ENCODE peak calls at places on chromosomes 4 and X, in eight cellular contexts. F is tibial nerve, H is stomach, G is cardiac fibroblast, P is endodermal cell, O is choroid plexus epithelial cell, M is GM13976, E is hepatocyte. U is an unnamed sample.

GRCh38 chrX:57329008-57329407 is 42.5 kb downstream of the FAAH2 start:
- DNase-seq in M (no peak), O (no peak), E (no peak), F (no peak), G (no peak), H (no peak), P (no peak), U (no peak)

GRCh38 chrX:146967296-146967695 is 152.8 kb upstream of the CXorf51A start:
- DNase-seq in F (no peak), O (no peak), G (no peak), E (no peak), M (no peak), P (no peak), H (no peak), U (no peak)

GRCh38 chr4:87973283-87974169 is 2.0 kb upstream of the SPP1 start:
- DNase-seq in P (peak), M (peak), E (peak), G (peak), F (no peak), H (peak), O (peak), U (no peak)

GRCh38 chr4:173167793-173168395 is 717 bp upstream of the GALNT7 start:
- DNase-seq in G (peak), E (peak), F (no peak), P (peak), O (peak), M (peak), H (peak), U (no peak)

GRCh38 chr4:38009421-38009820 is 49.2 kb downstream of the PTTG2 start:
- DNase-seq in G (no peak), O (no peak), M (no peak), P (no peak), E (no peak), F (no peak), H (no peak), U (no peak)

GRCh38 chr4:1887065-1887464 is 15.9 kb downstream of the NSD2 start:
- DNase-seq in G (no peak), O (no peak), E (no peak), P (no peak), M (no peak), F (no peak), H (no peak), U (no peak)

GRCh38 chr4:147487616-147488015 is 6.7 kb downstream of the EDNRA start:
- DNase-seq in E (no peak), F (no peak), M (no peak), G (no peak), H (no peak), P (no peak), O (no peak), U (no peak)

GRCh38 chr4:11799182-11799581 is 370.5 kb upstream of the HS3ST1 start:
- DNase-seq in P (no peak), F (no peak), E (no peak), G (no peak), M (no peak), O (no peak), H (peak), U (no peak)

GRCh38 chr4:83599183-83599582 is 63.3 kb downstream of the GPAT3 start:
- DNase-seq in H (no peak), E (no peak), P (peak), F (no peak), G (peak), O (peak), M (no peak), U (no peak)

GRCh38 chr4:17578482-17578891 is 1.5 kb downstream of the LAP3 start:
- DNase-seq in F (no peak), M (peak), E (no peak), O (peak), H (no peak), G (peak), P (no peak), U (no peak)

GRCh38 chrX:97380200-97380599 is 496.5 kb downstream of the RPA4 start:
- DNase-seq in M (no peak), G (no peak), P (no peak), F (no peak), H (no peak), O (no peak), E (no peak), U (no peak)

GRCh38 chr4:175770555-175770954 is 41.5 kb downstream of the GPM6A start:
- DNase-seq in P (no peak), M (no peak), O (no peak), G (no peak), E (no peak), F (no peak), H (no peak), U (no peak)

GRCh38 chrX:41716217-41716616 is 7.8 kb upstream of the GPR82 start:
- DNase-seq in F (no peak), H (no peak), O (no peak), G (no peak), M (no peak), E (no peak), P (no peak), U (no peak)

GRCh38 chrX:19576742-19577141 is 61.4 kb upstream of the MAP3K15 start:
- DNase-seq in O (no peak), E (no peak), F (no peak), M (no peak), H (no peak), P (no peak), G (no peak), U (no peak)

GRCh38 chr4:21819086-21819485 is 129.5 kb downstream of the KCNIP4 start:
- DNase-seq in G (peak), F (no peak), M (no peak), O (peak), H (no peak), E (no peak), P (no peak), U (no peak)

GRCh38 chr4:173362666-173363065 is 8.1 kb upstream of the SAP30 start:
- DNase-seq in P (no peak), E (no peak), M (no peak), H (peak), O (no peak), G (no peak), F (no peak), U (no peak)

GRCh38 chr4:78337621-78338020 is 213.9 kb upstream of the ANXA3 start:
- DNase-seq in F (no peak), H (no peak), G (no peak), M (no peak), O (no peak), E (no peak), P (no peak), U (no peak)

GRCh38 chrX:147626605-147627004 is 285.1 kb upstream of the FMR1 start:
- DNase-seq in H (no peak), G (no peak), P (no peak), F (no peak), M (no peak), E (no peak), O (no peak), U (no peak)

GRCh38 chr4:168274871-168275270 is 43.7 kb downstream of the DDX60 start:
- DNase-seq in P (no peak), O (no peak), G (no peak), H (no peak), E (no peak), M (no peak), F (no peak), U (no peak)

GRCh38 chr4:182297659-182298058 is 54.5 kb downstream of the TENM3 start:
- DNase-seq in O (peak), P (no peak), E (no peak), H (no peak), G (peak), M (no peak), F (no peak), U (no peak)

GRCh38 chr4:102684605-102685052 is 76.1 kb downstream of the MANBA start:
- DNase-seq in P (no peak), G (peak), H (no peak), F (no peak), E (peak), O (peak), M (no peak), U (no peak)

GRCh38 chr4:747546-748170 is 42.0 kb downstream of the PCGF3 start:
- DNase-seq in E (no peak), M (no peak), G (no peak), F (no peak), H (no peak), P (no peak), O (no peak), U (no peak)

GRCh38 chr4:26412381-26413372 is 77.6 kb downstream of the CCKAR start:
- DNase-seq in G (peak), H (peak), P (no peak), E (no peak), O (no peak), F (no peak), M (no peak), U (no peak)

GRCh38 chrX:22366166-22366702 is 93.5 kb downstream of the CBLL2 start:
- DNase-seq in H (no peak), O (peak), P (no peak), G (peak), E (no peak), F (no peak), M (no peak), U (no peak)

GRCh38 chr4:150242820-150243458 is 164.7 kb downstream of the DCLK2 start:
- DNase-seq in O (peak), H (no peak), E (peak), G (peak), M (peak), F (no peak), P (peak), U (no peak)

GRCh38 chrX:15664487-15665444 is at the start of gene CLTRN:
- DNase-seq in G (no peak), O (no peak), M (no peak), H (no peak), P (peak), E (peak), F (no peak), U (no peak)

GRCh38 chr4:10074767-10075105 is 41.9 kb downstream of the WDR1 start:
- DNase-seq in E (no peak), O (peak), H (peak), G (peak), P (peak), F (no peak), M (peak), U (no peak)

GRCh38 chr4:1567808-1568581 is 116.1 kb downstream of the FAM53A start:
- DNase-seq in P (peak), O (no peak), F (no peak), G (no peak), E (no peak), H (peak), M (no peak), U (no peak)

GRCh38 chr4:113823291-113823659 is 61.7 kb upstream of the CAMK2D start:
- DNase-seq in H (no peak), F (no peak), P (no peak), E (no peak), M (peak), O (peak), G (no peak), U (no peak)

GRCh38 chr4:4407299-4408131 is 20.6 kb downstream of the NSG1 start:
- DNase-seq in M (no peak), O (no peak), G (no peak), H (no peak), E (no peak), F (no peak), P (no peak), U (no peak)

GRCh38 chrX:23784487-23785301 is 1.7 kb downstream of the SAT1 start:
- DNase-seq in O (peak), F (no peak), G (peak), H (no peak), E (peak), P (no peak), M (peak), U (no peak)

GRCh38 chr4:45453258-45453841 is 670.5 kb downstream of the GABRG1 start:
- DNase-seq in P (peak), F (no peak), H (no peak), G (peak), E (peak), O (peak), M (peak), U (no peak)

GRCh38 chr4:39032218-39033085 is at the start of gene TMEM156:
- DNase-seq in E (no peak), M (peak), G (peak), H (no peak), O (peak), P (no peak), F (no peak), U (no peak)

GRCh38 chrX:19740744-19741143 is 146.7 kb downstream of the SH3KBP1 start:
- DNase-seq in H (no peak), G (no peak), P (no peak), O (no peak), E (peak), F (no peak), M (no peak), U (no peak)

GRCh38 chr4:184166736-184167135 is 50.9 kb downstream of the ENPP6 start:
- DNase-seq in P (peak), E (no peak), G (no peak), M (no peak), O (no peak), H (no peak), F (no peak), U (no peak)

GRCh38 chrX:10156199-10157031 is at the start of gene CLCN4:
- DNase-seq in P (peak), F (no peak), E (peak), M (peak), H (peak), O (peak), G (peak), U (no peak)

GRCh38 chr4:108337923-108338322 is 169.2 kb upstream of the LEF1 start:
- DNase-seq in E (peak), F (no peak), O (peak), G (peak), H (no peak), M (no peak), P (no peak), U (no peak)

GRCh38 chr4:151215295-151215694 is 61.7 kb upstream of the PRSS48 start:
- DNase-seq in E (no peak), G (peak), P (no peak), O (no peak), F (no peak), M (no peak), H (no peak), U (no peak)

GRCh38 chr4:1459081-1459480 is 52.8 kb upstream of the NKX1-1 start:
- DNase-seq in G (no peak), M (no peak), F (no peak), E (no peak), H (peak), O (no peak), P (peak), U (no peak)

GRCh38 chr4:56981795-56982201 is 3.1 kb downstream of the POLR2B start:
- DNase-seq in P (no peak), E (no peak), O (peak), F (no peak), H (no peak), M (no peak), G (peak), U (no peak)

GRCh38 chr4:145180298-145181090 is at the start of gene OTUD4:
- DNase-seq in O (peak), E (peak), M (peak), F (peak), P (peak), H (peak), G (peak), U (peak)
- TF ChIP-seq CTCF in O (no peak), E (peak), M (peak), F (no peak), P (peak), H (no peak), G (peak), U (no peak)

DNA sequence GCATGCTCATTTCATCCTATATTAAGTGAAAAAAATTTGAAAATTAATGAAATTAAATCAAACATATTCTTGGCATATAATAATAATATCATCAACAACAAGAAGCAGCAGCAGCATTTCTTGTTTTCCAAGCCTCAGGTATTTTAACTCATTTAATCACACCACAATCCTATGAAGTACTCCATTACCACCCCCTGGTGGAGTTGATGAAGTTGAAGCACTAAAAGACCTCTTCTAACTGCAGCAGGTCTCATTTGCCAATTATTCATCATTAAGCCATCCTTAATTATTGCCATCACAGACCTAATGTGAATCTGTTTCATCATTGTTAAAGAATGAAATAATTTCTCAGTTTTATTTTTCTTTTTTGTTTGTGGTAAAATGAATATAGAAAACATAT is 801.4 kb upstream of the GRID2 start:
- DNase-seq in F (no peak), G (peak), E (peak), P (peak), O (peak), H (no peak), M (no peak), U (no peak)
- TF ChIP-seq CTCF in F (no peak), G (no peak), E (peak), P (peak), O (no peak), H (no peak), M (no peak), U (no peak)

GRCh38 chrX:74230094-74230493 is 73.9 kb upstream of the ZCCHC13 start:
- DNase-seq in E (no peak), O (peak), P (no peak), H (no peak), F (no peak), G (no peak), M (no peak), U (no peak)

GRCh38 chrX:74238771-74239170 is 65.2 kb upstream of the ZCCHC13 start:
- DNase-seq in E (no peak), H (no peak), O (no peak), P (no peak), G (no peak), F (no peak), M (no peak), U (no peak)

GRCh38 chrX:74231625-74232024 is 72.4 kb upstream of the ZCCHC13 start:
- DNase-seq in P (no peak), O (no peak), M (no peak), H (no peak), E (no peak), F (no peak), G (no peak), U (no peak)

GRCh38 chrX:74232859-74233258 is 71.1 kb upstream of the ZCCHC13 start:
- DNase-seq in F (no peak), H (no peak), G (peak), E (no peak), P (no peak), O (peak), M (no peak), U (no peak)

DNA sequence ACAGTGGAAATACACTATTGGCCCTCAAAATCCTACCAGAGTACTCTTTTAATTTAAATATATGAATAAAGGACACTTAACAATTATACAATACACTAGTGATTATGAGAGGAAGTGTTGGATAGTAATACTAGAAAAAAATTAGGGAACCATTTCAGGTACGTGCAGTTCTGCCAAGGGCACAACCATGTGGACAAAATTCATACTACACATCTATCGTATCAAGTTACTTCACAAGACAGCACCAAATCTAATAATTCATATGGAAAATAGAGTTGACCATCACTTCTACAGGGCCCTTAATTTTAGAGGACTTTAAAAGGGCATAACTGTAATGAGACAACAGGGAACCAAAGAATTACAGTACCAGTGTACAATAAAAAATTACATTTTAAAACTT is 69.2 kb upstream of the ZCCHC13 start:
- DNase-seq in E (no peak), O (peak), G (no peak), H (no peak), F (no peak), M (no peak), P (no peak), U (no peak)
- TF ChIP-seq CTCF in E (no peak), O (peak), G (no peak), H (no peak), F (no peak), M (no peak), P (peak), U (no peak)

DNA sequence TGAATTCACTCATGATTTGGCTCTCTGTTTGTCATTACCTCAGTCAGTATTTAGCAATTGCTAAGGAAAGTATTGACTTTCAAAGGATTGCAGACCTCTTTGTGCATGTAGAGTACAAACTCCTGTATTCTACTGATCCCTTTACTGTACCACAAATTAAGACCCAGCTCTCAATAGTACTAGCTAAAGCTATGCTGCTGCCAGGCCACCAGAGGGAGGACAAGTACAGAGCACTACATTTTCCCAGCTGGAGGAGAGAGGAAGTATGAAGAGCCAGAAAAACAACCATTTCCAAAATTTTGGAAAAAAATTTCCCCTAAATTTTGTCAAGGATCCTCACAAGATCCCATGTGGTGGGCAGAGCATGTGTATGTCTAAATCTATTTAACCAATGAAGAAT is 175.0 kb upstream of the MTMR8 start:
- DNase-seq in M (no peak), H (no peak), F (no peak), G (no peak), O (no peak), P (peak), E (no peak), U (no peak)
- TF ChIP-seq CTCF in M (no peak), H (no peak), F (no peak), G (peak), O (peak), P (peak), E (peak), U (no peak)

DNA sequence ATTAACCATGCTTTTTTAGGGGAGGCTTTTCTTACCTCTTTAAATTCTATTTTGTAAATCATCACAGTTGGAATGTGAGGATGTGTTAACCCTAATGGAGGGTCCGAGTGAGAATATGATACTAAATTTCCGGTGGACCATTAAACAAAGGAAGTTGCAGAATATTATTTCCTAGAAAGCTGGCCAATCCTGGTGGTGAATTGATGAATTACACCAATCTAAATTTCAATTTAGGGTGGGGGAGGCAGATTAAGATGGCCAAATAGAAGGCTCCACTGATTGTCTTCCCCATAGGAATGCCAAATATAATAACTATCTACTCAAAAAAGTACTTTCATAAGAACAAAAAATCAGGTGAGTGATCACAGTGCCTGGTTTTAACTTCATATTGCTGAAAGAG is 1045.6 kb downstream of the GLUD2 start:
- DNase-seq in F (no peak), G (no peak), E (no peak), M (no peak), P (no peak), H (no peak), O (no peak), U (no peak)
- TF ChIP-seq CTCF in F (no peak), G (no peak), E (no peak), M (no peak), P (peak), H (no peak), O (peak), U (no peak)

GRCh38 chr4:24727390-24727789 is 68.0 kb upstream of the SOD3 start:
- DNase-seq in P (peak), M (no peak), O (no peak), F (no peak), H (no peak), G (no peak), E (no peak), U (no peak)

GRCh38 chr4:24734511-24734910 is 60.9 kb upstream of the SOD3 start:
- DNase-seq in G (peak), P (no peak), F (no peak), O (no peak), E (no peak), M (no peak), H (no peak), U (no peak)

GRCh38 chr4:24729041-24729730 is 66.2 kb upstream of the SOD3 start:
- DNase-seq in H (no peak), P (no peak), O (no peak), E (no peak), M (no peak), F (no peak), G (peak), U (no peak)

GRCh38 chr4:24730256-24731001 is 64.9 kb upstream of the SOD3 start:
- DNase-seq in P (no peak), F (peak), O (peak), E (no peak), M (no peak), H (no peak), G (peak), U (peak)

GRCh38 chr4:24731448-24731847 is 63.9 kb upstream of the SOD3 start:
- DNase-seq in E (no peak), G (no peak), M (no peak), O (no peak), P (no peak), H (no peak), F (no peak), U (no peak)
- TF ChIP-seq CTCF in E (no peak), G (no peak), M (no peak), O (no peak), P (no peak), H (no peak), F (no peak), U (no peak)